ENCODE peak calls at places on chromosomes 3 and 15, in six cellular contexts. One of them, this sample, is unnamed.

GRCh38 chr3:150605998-150606641 is 3.0 kb downstream of the SELENOT start:
- DNase-seq in fibroblast of lung: no peak
- DNase-seq in thyroid gland: no peak
- DNase-seq in B cell: no peak
- DNase-seq in fibroblast of pulmonary artery: no peak
- DNase-seq in heart left ventricle: no peak
- DNase-seq in this sample: no peak

GRCh38 chr3:46007280-46007679 is 11.7 kb upstream of the FYCO1 start:
- DNase-seq in fibroblast of lung: no peak
- DNase-seq in thyroid gland: no peak
- DNase-seq in B cell: no peak
- DNase-seq in fibroblast of pulmonary artery: no peak
- DNase-seq in heart left ventricle: no peak
- DNase-seq in this sample: no peak

GRCh38 chr3:89059201-89059600 is 48.2 kb upstream of the EPHA3 start:
- DNase-seq in fibroblast of lung: peak
- DNase-seq in thyroid gland: no peak
- DNase-seq in B cell: no peak
- DNase-seq in fibroblast of pulmonary artery: peak
- DNase-seq in heart left ventricle: no peak
- DNase-seq in this sample: no peak

GRCh38 chr15:38688761-38689160 is 124.1 kb upstream of the RASGRP1 start:
- DNase-seq in fibroblast of lung: no peak
- DNase-seq in thyroid gland: no peak
- DNase-seq in B cell: no peak
- DNase-seq in fibroblast of pulmonary artery: no peak
- DNase-seq in heart left ventricle: no peak
- DNase-seq in this sample: no peak

GRCh38 chr15:58771621-58772235 is 626 bp downstream of the MINDY2 start:
- DNase-seq in fibroblast of lung: no peak
- DNase-seq in thyroid gland: peak
- DNase-seq in B cell: peak
- DNase-seq in fibroblast of pulmonary artery: no peak
- DNase-seq in heart left ventricle: peak
- DNase-seq in this sample: no peak

GRCh38 chr3:67875338-67875737 is 220.9 kb upstream of the SUCLG2 start:
- DNase-seq in fibroblast of lung: no peak
- DNase-seq in thyroid gland: no peak
- DNase-seq in B cell: no peak
- DNase-seq in fibroblast of pulmonary artery: no peak
- DNase-seq in heart left ventricle: no peak
- DNase-seq in this sample: no peak

GRCh38 chr15:85380860-85381535 is 595 bp downstream of the AKAP13 start:
- DNase-seq in fibroblast of lung: peak
- DNase-seq in thyroid gland: peak
- DNase-seq in B cell: no peak
- DNase-seq in fibroblast of pulmonary artery: no peak
- DNase-seq in heart left ventricle: peak
- DNase-seq in this sample: peak

GRCh38 chr15:81981888-81982287 is 63.9 kb downstream of the MEX3B start:
- DNase-seq in fibroblast of lung: no peak
- DNase-seq in thyroid gland: no peak
- DNase-seq in B cell: no peak
- DNase-seq in fibroblast of pulmonary artery: no peak
- DNase-seq in heart left ventricle: no peak
- DNase-seq in this sample: no peak

GRCh38 chr3:134029734-134030381 is at the start of gene SLCO2A1:
- DNase-seq in fibroblast of lung: peak
- DNase-seq in thyroid gland: peak
- DNase-seq in B cell: no peak
- DNase-seq in fibroblast of pulmonary artery: peak
- DNase-seq in heart left ventricle: peak
- DNase-seq in this sample: no peak

GRCh38 chr3:106140471-106140870 is 271.7 kb upstream of the CBLB start:
- DNase-seq in fibroblast of lung: no peak
- DNase-seq in thyroid gland: no peak
- DNase-seq in B cell: no peak
- DNase-seq in fibroblast of pulmonary artery: no peak
- DNase-seq in heart left ventricle: no peak
- DNase-seq in this sample: no peak

GRCh38 chr3:187770224-187770623 is 25.0 kb upstream of the BCL6 start:
- DNase-seq in fibroblast of lung: no peak
- DNase-seq in thyroid gland: no peak
- DNase-seq in B cell: no peak
- DNase-seq in fibroblast of pulmonary artery: no peak
- DNase-seq in heart left ventricle: no peak
- DNase-seq in this sample: no peak

GRCh38 chr15:95561463-95561862 is 769.0 kb upstream of the NR2F2 start:
- DNase-seq in fibroblast of lung: peak
- DNase-seq in thyroid gland: no peak
- DNase-seq in B cell: no peak
- DNase-seq in fibroblast of pulmonary artery: peak
- DNase-seq in heart left ventricle: no peak
- DNase-seq in this sample: no peak

GRCh38 chr3:194867270-194867983 is 181.7 kb downstream of the FAM43A start:
- DNase-seq in fibroblast of lung: no peak
- DNase-seq in thyroid gland: peak
- DNase-seq in B cell: no peak
- DNase-seq in fibroblast of pulmonary artery: peak
- DNase-seq in heart left ventricle: no peak
- DNase-seq in this sample: no peak

GRCh38 chr3:122621112-122621511 is 43.7 kb downstream of the PARP15 start:
- DNase-seq in fibroblast of lung: no peak
- DNase-seq in thyroid gland: no peak
- DNase-seq in B cell: peak
- DNase-seq in fibroblast of pulmonary artery: no peak
- DNase-seq in heart left ventricle: no peak
- DNase-seq in this sample: no peak

GRCh38 chr3:177754508-177754921 is 557.2 kb upstream of the TBL1XR1 start:
- DNase-seq in fibroblast of lung: peak
- DNase-seq in thyroid gland: peak
- DNase-seq in B cell: no peak
- DNase-seq in fibroblast of pulmonary artery: no peak
- DNase-seq in heart left ventricle: no peak
- DNase-seq in this sample: no peak

GRCh38 chr15:73631915-73632669 is 1.1 kb downstream of the NPTN start:
- DNase-seq in fibroblast of lung: peak
- DNase-seq in thyroid gland: peak
- DNase-seq in B cell: no peak
- DNase-seq in fibroblast of pulmonary artery: peak
- DNase-seq in heart left ventricle: no peak
- DNase-seq in this sample: no peak

GRCh38 chr3:170520996-170521395 is 64.9 kb downstream of the SLC7A14 start:
- DNase-seq in fibroblast of lung: peak
- DNase-seq in thyroid gland: no peak
- DNase-seq in B cell: no peak
- DNase-seq in fibroblast of pulmonary artery: no peak
- DNase-seq in heart left ventricle: no peak
- DNase-seq in this sample: no peak

GRCh38 chr3:165852710-165853109 is 15.5 kb upstream of the BCHE start:
- DNase-seq in fibroblast of lung: peak
- DNase-seq in thyroid gland: no peak
- DNase-seq in B cell: no peak
- DNase-seq in fibroblast of pulmonary artery: peak
- DNase-seq in heart left ventricle: no peak
- DNase-seq in this sample: no peak

GRCh38 chr3:70744536-70744935 is 432.1 kb upstream of the MDFIC2 start:
- DNase-seq in fibroblast of lung: peak
- DNase-seq in thyroid gland: no peak
- DNase-seq in B cell: no peak
- DNase-seq in fibroblast of pulmonary artery: peak
- DNase-seq in heart left ventricle: no peak
- DNase-seq in this sample: no peak

GRCh38 chr3:45819543-45819942 is 22.4 kb downstream of the LZTFL1 start:
- DNase-seq in fibroblast of lung: peak
- DNase-seq in thyroid gland: no peak
- DNase-seq in B cell: no peak
- DNase-seq in fibroblast of pulmonary artery: no peak
- DNase-seq in heart left ventricle: no peak
- DNase-seq in this sample: no peak

GRCh38 chr3:167733961-167734497 is 663 bp downstream of the PDCD10 start:
- DNase-seq in fibroblast of lung: peak
- DNase-seq in thyroid gland: no peak
- DNase-seq in B cell: no peak
- DNase-seq in fibroblast of pulmonary artery: peak
- DNase-seq in heart left ventricle: no peak
- DNase-seq in this sample: no peak

GRCh38 chr15:25691544-25692430 is 171.3 kb downstream of the ATP10A start:
- DNase-seq in fibroblast of lung: no peak
- DNase-seq in thyroid gland: no peak
- DNase-seq in B cell: no peak
- DNase-seq in fibroblast of pulmonary artery: peak
- DNase-seq in heart left ventricle: no peak
- DNase-seq in this sample: no peak
- TF ChIP-seq CTCF in fibroblast of lung: peak
- TF ChIP-seq CTCF in thyroid gland: no peak
- TF ChIP-seq CTCF in B cell: no peak
- TF ChIP-seq CTCF in fibroblast of pulmonary artery: peak
- TF ChIP-seq CTCF in heart left ventricle: no peak
- TF ChIP-seq CTCF in this sample: peak

GRCh38 chr15:80950291-80951078 is 39.1 kb downstream of the MESD start:
- DNase-seq in fibroblast of lung: no peak
- DNase-seq in thyroid gland: no peak
- DNase-seq in B cell: no peak
- DNase-seq in fibroblast of pulmonary artery: no peak
- DNase-seq in heart left ventricle: no peak
- DNase-seq in this sample: no peak

GRCh38 chr15:80957556-80957955 is 32.1 kb downstream of the MESD start:
- DNase-seq in fibroblast of lung: peak
- DNase-seq in thyroid gland: no peak
- DNase-seq in B cell: no peak
- DNase-seq in fibroblast of pulmonary artery: no peak
- DNase-seq in heart left ventricle: no peak
- DNase-seq in this sample: peak

GRCh38 chr15:80951941-80952340 is 37.7 kb downstream of the MESD start:
- DNase-seq in fibroblast of lung: no peak
- DNase-seq in thyroid gland: no peak
- DNase-seq in B cell: no peak
- DNase-seq in fibroblast of pulmonary artery: no peak
- DNase-seq in heart left ventricle: no peak
- DNase-seq in this sample: no peak

GRCh38 chr15:80953001-80953952 is 36.3 kb downstream of the MESD start:
- DNase-seq in fibroblast of lung: no peak
- DNase-seq in thyroid gland: no peak
- DNase-seq in B cell: no peak
- DNase-seq in fibroblast of pulmonary artery: no peak
- DNase-seq in heart left ventricle: no peak
- DNase-seq in this sample: peak

GRCh38 chr15:80953953-80954778 is 35.5 kb downstream of the MESD start:
- DNase-seq in fibroblast of lung: no peak
- DNase-seq in thyroid gland: no peak
- DNase-seq in B cell: no peak
- DNase-seq in fibroblast of pulmonary artery: no peak
- DNase-seq in heart left ventricle: no peak
- DNase-seq in this sample: peak
- TF ChIP-seq CTCF in fibroblast of lung: no peak
- TF ChIP-seq CTCF in thyroid gland: no peak
- TF ChIP-seq CTCF in B cell: no peak
- TF ChIP-seq CTCF in fibroblast of pulmonary artery: no peak
- TF ChIP-seq CTCF in heart left ventricle: no peak
- TF ChIP-seq CTCF in this sample: no peak

DNA sequence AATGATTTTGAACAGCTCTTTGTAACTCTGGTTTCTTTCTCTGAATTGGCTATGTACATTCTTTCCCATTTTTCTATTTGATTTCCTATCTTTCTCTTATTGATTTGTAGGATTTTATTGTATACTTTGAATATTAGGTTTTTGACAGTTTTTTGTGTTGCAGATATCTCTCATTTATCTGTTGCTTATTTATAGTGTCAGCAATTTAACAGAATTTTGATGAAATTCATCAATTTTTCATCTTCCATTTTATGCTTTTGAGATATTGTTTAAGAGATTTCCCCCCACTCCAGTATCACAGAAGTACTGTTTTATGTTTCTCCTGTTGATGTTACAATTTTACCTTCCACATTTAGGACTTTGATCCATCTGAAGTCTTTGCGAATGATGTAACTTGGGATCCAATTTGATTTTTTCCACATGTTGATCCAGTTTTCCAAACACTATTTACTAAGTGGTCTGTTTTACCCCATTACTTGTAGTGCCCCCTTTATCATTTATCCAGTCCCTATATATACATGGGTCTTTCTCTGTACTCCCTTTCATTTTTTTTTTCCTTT is 46.1 kb downstream of the XYLB start:
- DNase-seq in fibroblast of lung: no peak
- DNase-seq in thyroid gland: no peak
- DNase-seq in B cell: no peak
- DNase-seq in fibroblast of pulmonary artery: no peak
- DNase-seq in heart left ventricle: no peak
- DNase-seq in this sample: no peak
- TF ChIP-seq CTCF in fibroblast of lung: no peak
- TF ChIP-seq CTCF in thyroid gland: no peak
- TF ChIP-seq CTCF in B cell: no peak
- TF ChIP-seq CTCF in fibroblast of pulmonary artery: no peak
- TF ChIP-seq CTCF in heart left ventricle: no peak
- TF ChIP-seq CTCF in this sample: no peak

GRCh38 chr3:140910860-140911259 is 30.8 kb upstream of the SLC25A36 start:
- DNase-seq in fibroblast of lung: no peak
- DNase-seq in thyroid gland: no peak
- DNase-seq in B cell: no peak
- DNase-seq in fibroblast of pulmonary artery: peak
- DNase-seq in heart left ventricle: peak
- DNase-seq in this sample: no peak
- TF ChIP-seq CTCF in fibroblast of lung: no peak
- TF ChIP-seq CTCF in thyroid gland: no peak
- TF ChIP-seq CTCF in B cell: no peak
- TF ChIP-seq CTCF in fibroblast of pulmonary artery: peak
- TF ChIP-seq CTCF in heart left ventricle: no peak
- TF ChIP-seq CTCF in this sample: no peak

This sample was measured in osteocyte.